ENCODE peak calls at places on chromosomes 6 and 20, in eight cellular contexts. O is uterus, V is ovary, M is sigmoid colon, G is stomach, P is IMR-90, F is upper lobe of left lung, L is transverse colon. S is an unnamed sample. For H3K9me3, the result is how much of the 10 kb centered on the place peaks cover.

GRCh38 chr20:62063981-62064787 is 1.5 kb downstream of the TAF4 start:
- DNase-seq in O (no peak), V (peak), M (no peak), G (peak), P (no peak), F (peak), L (peak), S (peak)

GRCh38 chr6:82072771-82073170 is 174.8 kb downstream of the IBTK start:
- DNase-seq in O (no peak), V (no peak), M (no peak), G (no peak), P (peak), F (no peak), L (no peak), S (no peak)

GRCh38 chr6:113414511-113414910 is 442.6 kb upstream of the MARCKS start:
- DNase-seq in O (peak), V (peak), M (no peak), G (peak), P (peak), F (no peak), L (peak), S (no peak)

GRCh38 chr6:4133941-4134838 is 1.2 kb downstream of the ECI2 start:
- DNase-seq in O (no peak), V (peak), M (no peak), G (peak), P (no peak), F (no peak), L (peak), S (peak)

GRCh38 chr20:17609978-17610377 is 40.1 kb downstream of the DSTN start:
- DNase-seq in O (no peak), V (no peak), M (no peak), G (no peak), P (no peak), F (no peak), L (no peak), S (no peak)

GRCh38 chr6:18388252-18388651 is 1.1 kb downstream of the RNF144B start:
- DNase-seq in O (no peak), V (no peak), M (no peak), G (no peak), P (no peak), F (no peak), L (no peak), S (no peak)

GRCh38 chr20:35252037-35252461 is 25.6 kb downstream of the MMP24 start:
- DNase-seq in O (no peak), V (no peak), M (no peak), G (no peak), P (no peak), F (no peak), L (no peak), S (no peak)

GRCh38 chr20:33568378-33569289 is 78.7 kb downstream of the CBFA2T2 start:
- DNase-seq in O (no peak), V (peak), M (no peak), G (no peak), P (no peak), F (peak), L (no peak), S (no peak)

GRCh38 chr6:55836481-55836880 is 38.9 kb downstream of the BMP5 start:
- DNase-seq in O (no peak), V (no peak), M (no peak), G (peak), P (no peak), F (no peak), L (peak), S (no peak)

GRCh38 chr20:34364013-34364382 is 925 bp downstream of the ITCH start:
- DNase-seq in O (peak), V (no peak), M (no peak), G (no peak), P (peak), F (no peak), L (no peak), S (no peak)

GRCh38 chr6:139757766-139758655 is 383.6 kb upstream of the CITED2 start:
- DNase-seq in O (no peak), V (no peak), M (no peak), G (no peak), P (peak), F (no peak), L (no peak), S (no peak)

GRCh38 chr6:40585661-40586269 is 1.4 kb downstream of the LRFN2 start:
- DNase-seq in O (no peak), V (no peak), M (no peak), G (no peak), P (no peak), F (no peak), L (no peak), S (no peak)

GRCh38 chr6:4155848-4156466 is 20.6 kb upstream of the ECI2 start:
- DNase-seq in O (peak), V (peak), M (peak), G (peak), P (peak), F (no peak), L (peak), S (no peak)

GRCh38 chr20:20318318-20319161 is 49.4 kb upstream of the INSM1 start:
- DNase-seq in O (no peak), V (no peak), M (no peak), G (no peak), P (no peak), F (no peak), L (no peak), S (no peak)

GRCh38 chr20:16363832-16364687 is 209.2 kb downstream of the KIF16B start:
- DNase-seq in O (no peak), V (no peak), M (no peak), G (no peak), P (no peak), F (no peak), L (no peak), S (no peak)

GRCh38 chr6:135182993-135183531 is 2.0 kb downstream of the MYB start:
- DNase-seq in O (no peak), V (no peak), M (no peak), G (peak), P (no peak), F (peak), L (peak), S (peak)

GRCh38 chr6:36769676-36770499 is 69.4 kb downstream of the CPNE5 start:
- DNase-seq in O (no peak), V (no peak), M (no peak), G (peak), P (peak), F (no peak), L (no peak), S (peak)

GRCh38 chr6:170344631-170345576 is 38.3 kb downstream of the FAM120B start:
- DNase-seq in O (no peak), V (no peak), M (no peak), G (no peak), P (peak), F (no peak), L (no peak), S (no peak)

GRCh38 chr20:23198815-23199214 is 112.7 kb upstream of the CD93 start:
- DNase-seq in O (no peak), V (no peak), M (no peak), G (no peak), P (no peak), F (no peak), L (no peak), S (no peak)

GRCh38 chr20:23165307-23165750 is 79.2 kb upstream of the CD93 start:
- DNase-seq in O (no peak), V (no peak), M (no peak), G (peak), P (no peak), F (no peak), L (peak), S (no peak)

DNA sequence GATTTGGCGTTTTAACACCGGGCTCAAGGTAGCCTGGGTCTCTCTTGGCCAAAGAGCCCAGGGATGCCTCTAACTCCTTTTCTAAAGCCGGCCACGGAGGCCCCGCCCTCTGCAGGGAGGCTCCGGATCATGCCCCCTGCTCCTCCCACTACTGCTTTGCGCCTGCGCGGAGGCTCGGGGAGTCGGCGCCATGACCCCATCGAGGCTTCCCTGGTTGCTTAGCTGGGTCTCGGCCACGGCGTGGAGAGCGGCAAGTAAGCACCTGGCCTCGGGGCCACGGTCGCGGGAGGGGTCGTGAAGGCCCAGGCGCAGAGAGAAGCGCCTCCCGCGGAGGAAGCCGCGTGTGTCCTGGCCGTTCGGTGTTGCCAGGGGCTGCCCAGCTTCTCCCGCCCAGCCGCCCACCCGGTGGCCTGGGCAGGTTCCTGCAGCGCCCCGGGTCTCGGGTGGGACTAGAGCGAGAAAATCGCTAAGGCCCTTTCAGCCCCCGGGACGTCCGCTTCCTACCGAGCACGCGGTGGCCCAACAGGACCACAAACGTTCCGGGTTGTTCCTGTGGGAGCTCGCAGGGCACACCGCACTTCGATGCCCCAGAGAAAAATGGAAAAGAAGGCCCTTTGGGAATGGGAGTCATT is at the start of gene SDHAF4:
- DNase-seq in O (peak), V (peak), M (peak), G (peak), P (peak), F (peak), L (peak), S (peak)
- TF ChIP-seq CTCF in O (no peak), V (no peak), M (no peak), G (no peak), P (no peak), F (peak), L (no peak), S (peak)

GRCh38 chr20:63544241-63544957 is 3.1 kb downstream of the SRMS start:
- DNase-seq in O (no peak), V (no peak), M (no peak), G (no peak), P (no peak), F (peak), L (no peak), S (no peak)
- H3K9me3 ChIP-seq in O (under half), V (under half), M (under half), G (under half), P (under half), F (under half), L (under half), S (under half)

DNA sequence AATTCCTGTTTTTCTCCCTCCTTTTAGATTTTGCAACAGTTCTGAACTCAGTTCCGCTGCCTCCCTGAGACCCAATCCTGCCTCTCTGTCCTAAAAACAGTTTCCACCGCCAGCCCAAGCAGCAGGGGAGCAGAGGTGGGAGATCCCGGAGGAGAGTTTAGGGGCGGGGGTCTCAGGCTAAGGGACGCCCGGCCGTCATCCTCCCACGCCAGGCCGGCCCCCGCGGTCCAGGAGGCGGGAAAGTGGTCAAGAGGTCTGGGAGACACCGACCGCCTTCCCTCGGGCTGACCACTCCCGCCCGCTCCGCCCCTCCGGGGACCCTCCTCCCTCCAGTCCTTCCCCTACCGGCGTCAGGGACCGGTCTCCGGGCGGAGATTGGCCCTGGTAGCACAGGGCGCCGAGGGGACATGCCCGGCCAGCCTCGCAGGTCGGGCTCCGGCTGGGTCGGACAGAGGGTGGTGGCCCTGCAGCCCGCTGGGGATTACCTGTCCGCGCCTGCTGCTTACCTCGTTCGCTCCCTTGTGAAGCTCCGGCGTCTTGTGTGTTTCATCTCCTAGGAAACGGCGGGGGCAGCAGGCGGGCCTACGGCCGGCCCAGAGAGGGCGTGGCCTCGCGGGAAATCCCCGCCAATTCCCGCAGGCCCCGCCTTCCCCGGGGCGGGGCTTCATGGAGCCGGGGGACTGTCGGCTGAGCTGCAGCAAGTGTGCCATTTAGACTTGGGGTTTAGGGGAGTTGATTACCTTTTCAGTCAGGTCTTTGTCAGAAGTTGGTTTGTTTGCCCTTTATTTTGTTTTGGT is at the start of gene MAK:
- DNase-seq in O (peak), V (peak), M (peak), G (peak), P (peak), F (peak), L (peak), S (peak)
- TF ChIP-seq POLR2A in O (no peak), V (peak), M (no peak), G (no peak), P (no peak), F (peak), L (no peak), S (no peak)

DNA sequence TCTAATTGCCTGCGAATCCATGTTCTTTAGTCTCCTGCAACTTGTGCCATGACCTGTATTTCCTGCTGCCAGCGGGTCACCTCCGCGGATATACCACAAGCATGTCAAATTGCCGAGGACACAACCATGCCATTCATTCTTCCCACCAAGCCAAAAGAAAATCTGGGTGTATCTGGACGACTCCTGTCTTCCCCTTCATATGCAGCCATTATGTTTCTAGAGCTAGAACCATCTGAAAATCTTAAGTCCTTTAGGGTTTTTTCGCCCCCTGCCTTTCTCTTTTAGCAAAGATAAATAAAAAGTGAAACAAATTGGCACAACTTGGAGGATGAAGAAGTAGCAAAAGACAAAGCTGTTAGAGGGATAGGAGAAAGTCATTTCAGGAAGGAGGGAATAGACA is 242.6 kb downstream of the ARID1B start:
- DNase-seq in O (no peak), V (no peak), M (no peak), G (no peak), P (peak), F (no peak), L (no peak), S (no peak)
- TF ChIP-seq CTCF in O (no peak), V (no peak), M (no peak), G (no peak), P (peak), F (no peak), L (no peak), S (no peak)

GRCh38 chr20:29301624-29302259 is 1955.7 kb upstream of the DEFB115 start:
- DNase-seq in O (no peak), V (peak), M (peak), G (no peak), P (no peak), F (peak), L (no peak), S (no peak)
- H3K9me3 ChIP-seq in O (under half), V (under half), M (under half), G (half or more), P (under half), F (under half), L (under half), S (under half)